ENCODE peak calls at places on chromosome 19, in five cellular contexts. D is lower lobe of right lung, B is endodermal cell, I is lung, U is upper lobe of right lung. R is an unnamed sample. For H3K4me1, the result is how much of the 10 kb centered on the place peaks cover.

GRCh38 chr19:55103190-55103589 is 14.2 kb downstream of the PPP1R12C start:
- DNase-seq in D (no peak), I (no peak), U (no peak), B (no peak), R (no peak)

GRCh38 chr19:16661480-16662034 is 618 bp downstream of the TMEM38A start:
- DNase-seq in U (peak), I (peak), D (peak), B (peak), R (peak)

GRCh38 chr19:45976180-45976579 is 2.5 kb upstream of the NOVA2 start:
- DNase-seq in U (no peak), B (no peak), D (no peak), I (no peak), R (no peak)

GRCh38 chr19:4088975-4089374 is 22.3 kb upstream of the ZBTB7A start:
- DNase-seq in B (no peak), I (no peak), D (no peak), U (no peak), R (no peak)

GRCh38 chr19:41223431-41224234 is 4.6 kb downstream of the AXL start:
- DNase-seq in B (peak), I (no peak), D (no peak), U (no peak), R (peak)

GRCh38 chr19:29579308-29579910 is 26.7 kb upstream of the POP4 start:
- DNase-seq in D (no peak), I (no peak), U (no peak), B (no peak), R (no peak)

GRCh38 chr19:16457195-16457953 is 14.4 kb downstream of the EPS15L1 start:
- DNase-seq in I (no peak), B (peak), U (no peak), D (peak), R (no peak)

GRCh38 chr19:45973564-45974338 is at the start of gene NOVA2:
- DNase-seq in B (peak), I (peak), U (peak), D (peak), R (peak)

GRCh38 chr19:51253088-51253806 is 2.4 kb downstream of the SIGLECL1 start:
- DNase-seq in D (no peak), I (no peak), B (no peak), U (no peak), R (no peak)

GRCh38 chr19:57276430-57276829 is 3.9 kb upstream of the ZNF460 start:
- DNase-seq in B (no peak), D (no peak), U (no peak), I (no peak), R (no peak)

GRCh38 chr19:57280165-57280912 is at the start of gene ZNF460:
- DNase-seq in U (peak), I (peak), D (peak), B (peak), R (peak)

GRCh38 chr19:57282011-57282636 is 1.8 kb downstream of the ZNF460 start:
- DNase-seq in U (no peak), B (no peak), I (no peak), D (no peak), R (no peak)

GRCh38 chr19:57280913-57281425 is 684 bp downstream of the ZNF460 start:
- DNase-seq in I (no peak), B (no peak), U (no peak), D (no peak), R (no peak)

DNA sequence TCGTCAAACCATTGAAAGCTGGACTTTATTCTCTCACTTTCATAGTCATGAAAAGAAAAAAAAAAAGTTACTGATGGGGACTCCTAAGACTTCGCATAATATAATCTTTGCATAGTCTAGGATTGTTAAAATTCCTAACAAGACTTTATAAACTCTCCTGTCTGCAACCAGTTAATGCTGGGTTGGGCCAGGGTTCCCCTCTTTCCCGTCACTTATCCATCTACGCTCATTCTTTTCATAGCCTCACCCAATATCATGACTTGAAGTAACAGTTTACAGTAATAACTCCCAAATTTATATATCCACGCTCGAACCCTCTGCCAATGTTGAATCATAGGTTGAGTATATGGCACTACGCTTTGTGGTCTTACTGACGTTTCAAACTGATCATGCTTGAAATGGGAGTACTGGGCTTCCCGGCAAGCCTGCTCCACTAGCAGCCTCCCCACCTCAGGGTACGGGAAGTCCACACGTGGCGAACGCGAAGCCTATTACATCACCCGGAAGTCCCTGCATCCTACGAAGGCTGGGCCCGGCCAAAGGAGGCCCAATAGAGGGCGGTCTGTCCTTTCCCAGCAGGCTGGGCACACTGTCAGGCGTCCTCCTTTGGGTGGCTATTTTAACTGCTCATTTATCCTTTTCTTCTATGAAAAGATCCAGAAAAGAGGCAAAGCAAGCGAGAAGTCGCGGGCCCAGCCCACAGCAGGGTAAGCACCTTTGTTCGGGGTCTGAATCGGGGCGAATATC is 694 bp upstream of the ZNF460 start:
- DNase-seq in B (peak), I (peak), D (peak), U (peak), R (peak)
- TF ChIP-seq CTCF in B (peak), I (no peak), D (peak), U (peak), R (peak)

DNA sequence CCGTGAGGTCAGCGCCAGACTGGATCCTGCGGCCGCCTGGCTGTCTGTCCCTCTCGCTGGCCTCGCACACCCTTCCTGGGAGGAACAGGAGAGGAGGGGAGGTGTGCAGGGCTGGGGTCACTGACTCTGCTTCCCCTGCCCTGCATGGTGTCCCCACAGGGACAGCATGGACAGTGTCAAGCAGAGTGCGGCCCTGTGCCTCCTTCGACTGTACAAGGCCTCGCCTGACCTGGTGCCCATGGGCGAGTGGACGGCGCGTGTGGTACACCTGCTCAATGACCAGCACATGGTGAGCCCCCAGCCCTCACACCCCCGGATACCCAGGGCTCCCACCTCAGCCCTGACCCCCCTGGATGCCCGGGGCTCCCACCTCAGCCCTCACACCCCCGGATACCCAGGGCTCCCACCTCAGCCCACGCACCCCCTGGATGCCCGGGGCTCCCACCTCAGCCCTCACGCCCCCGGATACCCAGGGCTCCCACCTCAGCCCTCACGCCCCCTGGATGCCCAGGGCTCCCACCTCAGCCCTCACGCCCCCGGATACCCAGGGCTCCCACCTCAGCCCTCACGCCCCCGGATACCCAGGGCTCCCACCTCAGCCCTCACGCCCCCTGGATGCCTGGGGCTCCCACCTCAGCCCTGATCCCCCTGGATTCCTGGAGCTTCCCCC is 21.2 kb downstream of the FUZ start:
- DNase-seq in I (no peak), U (no peak), B (no peak), D (no peak), R (no peak)
- H3K4me1 ChIP-seq in I (under half), U (under half), B (under half), D (under half), R (under half)

GRCh38 chr19:10339977-10340376 is 553 bp upstream of the ICAM3 start:
- DNase-seq in I (no peak), B (no peak), U (no peak), D (no peak), R (no peak)

GRCh38 chr19:10338940-10339339 is 484 bp downstream of the ICAM3 start:
- DNase-seq in I (no peak), B (no peak), D (no peak), U (no peak), R (no peak)

GRCh38 chr19:10343495-10343894 is 4.1 kb upstream of the ICAM3 start:
- DNase-seq in I (no peak), D (no peak), B (no peak), U (no peak), R (no peak)

GRCh38 chr19:10335149-10336053 is 2.1 kb upstream of the RAVER1 start:
- DNase-seq in D (no peak), I (no peak), U (no peak), B (peak), R (no peak)

DNA sequence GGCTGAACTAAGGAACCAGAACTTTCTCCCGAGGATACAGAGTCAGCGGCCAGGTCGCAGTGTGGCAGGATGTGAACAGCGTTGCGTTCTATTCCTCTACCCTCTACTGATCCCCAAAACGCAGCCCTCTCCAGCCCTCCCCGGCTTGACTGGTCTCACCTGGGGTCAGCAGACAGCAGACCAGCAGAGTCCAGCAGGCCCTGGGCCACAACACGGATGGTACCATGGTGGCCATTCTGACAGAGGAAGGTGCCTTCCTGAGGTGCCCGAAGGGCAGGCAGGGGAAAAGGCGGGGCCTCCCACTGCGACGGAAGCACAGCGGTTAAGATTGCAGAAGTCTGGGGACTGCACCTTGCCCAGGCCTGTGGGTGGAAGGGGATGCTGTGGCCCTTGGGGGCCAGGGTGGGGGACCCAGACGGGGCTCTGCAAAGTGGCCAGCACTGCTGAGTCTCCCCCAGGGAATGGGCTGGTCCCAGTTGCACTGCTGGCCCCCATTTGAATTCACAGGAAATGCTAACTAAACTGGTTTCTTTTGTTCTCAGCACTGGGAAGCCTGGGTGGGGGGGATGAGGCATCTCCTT is at the start of gene ICAM3:
- DNase-seq in I (peak), B (peak), U (no peak), D (peak), R (no peak)
- H3K4me3 ChIP-seq in I (no peak), B (no peak), U (peak), D (peak), R (no peak)

GRCh38 chr19:19032420-19033175 is 719 bp downstream of the SUGP2 start:
- DNase-seq in I (peak), B (peak), D (peak), U (peak), R (peak)

GRCh38 chr19:19033176-19033425 is 216 bp downstream of the SUGP2 start:
- DNase-seq in U (no peak), B (no peak), I (no peak), D (no peak), R (no peak)

GRCh38 chr19:19034204-19034624 is 811 bp downstream of the ARMC6 start:
- DNase-seq in D (peak), I (peak), B (peak), U (peak), R (no peak)

GRCh38 chr19:19028526-19028925 is 4.8 kb downstream of the SUGP2 start:
- DNase-seq in D (no peak), B (no peak), U (no peak), I (no peak), R (no peak)

DNA sequence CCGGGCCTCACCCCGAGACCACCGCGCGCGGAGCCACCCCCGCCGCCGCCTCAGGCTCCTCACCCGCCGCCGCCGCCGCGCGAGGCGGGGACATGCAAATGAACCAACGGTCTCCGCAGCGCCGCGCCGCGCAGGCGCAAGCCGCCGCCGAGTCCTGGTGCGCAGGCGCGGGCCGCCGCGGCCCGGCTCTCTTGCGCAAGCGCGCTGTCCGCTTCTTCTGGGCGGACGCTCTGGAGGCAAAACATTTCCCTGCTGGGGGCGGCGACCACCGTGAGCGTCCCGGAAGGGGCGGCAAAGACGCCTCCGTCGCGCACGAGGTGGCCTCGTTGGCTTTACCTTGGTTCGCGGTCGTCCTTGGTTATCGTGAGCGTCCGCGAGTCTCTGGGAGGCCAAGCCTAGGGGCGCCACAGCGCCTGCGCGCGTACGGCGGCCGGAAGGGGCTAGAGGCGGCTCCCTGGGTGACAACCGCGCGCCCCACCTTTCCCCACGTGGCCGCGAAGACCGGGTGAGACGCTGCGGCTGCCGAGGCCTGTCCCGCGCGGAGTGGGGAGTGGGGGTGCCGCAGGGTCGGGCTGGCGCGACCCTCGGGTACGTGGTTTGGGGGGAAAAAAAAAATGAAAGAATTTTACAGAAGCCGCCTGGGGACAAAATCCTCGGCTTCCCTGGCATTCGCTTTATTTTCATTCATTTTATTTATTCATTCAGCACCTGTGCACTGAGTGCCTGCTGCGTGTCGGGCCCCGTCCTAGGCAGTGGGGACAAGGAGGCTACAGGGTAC is at the start of the genes ARMC6 and SUGP2:
- DNase-seq in U (peak), B (peak), D (peak), I (peak), R (peak)
- TF ChIP-seq CTCF in U (peak), B (no peak), D (peak), I (no peak), R (peak)

GRCh38 chr19:49553451-49554271 is 25.9 kb downstream of the RCN3 start:
- DNase-seq in I (no peak), U (no peak), D (no peak), B (no peak), R (no peak)

GRCh38 chr19:49555600-49556411 is 24.6 kb downstream of the NOSIP start:
- DNase-seq in I (peak), B (peak), U (peak), D (peak), R (no peak)

GRCh38 chr19:49552749-49553148 is 24.9 kb downstream of the RCN3 start:
- DNase-seq in U (no peak), B (no peak), D (no peak), I (no peak), R (no peak)

GRCh38 chr19:49556412-49557398 is 23.7 kb downstream of the NOSIP start:
- DNase-seq in D (no peak), I (no peak), U (no peak), B (peak), R (no peak)

DNA sequence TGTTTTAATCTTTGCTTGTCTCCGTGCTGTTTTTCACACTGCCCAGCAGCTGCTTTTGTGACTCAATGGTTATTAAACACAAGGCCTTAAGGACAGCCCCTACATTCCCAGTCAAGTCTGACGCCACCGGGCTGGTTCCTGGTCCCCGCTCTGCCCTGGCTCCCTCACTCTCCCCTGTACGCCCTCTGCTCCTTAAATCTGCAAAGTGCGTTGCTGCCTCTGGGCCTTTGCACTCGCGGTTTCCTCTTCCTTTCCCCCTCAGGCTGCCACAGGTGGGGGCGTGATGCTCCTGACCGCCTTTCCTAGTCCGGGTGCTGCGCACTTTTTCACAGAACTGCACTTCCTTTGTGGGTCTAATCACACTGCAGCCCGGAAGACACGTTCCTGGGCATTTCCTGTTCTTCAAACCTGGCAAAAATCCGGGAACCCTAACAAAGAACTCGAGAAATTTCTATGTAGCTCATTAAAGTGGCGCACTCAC is 25.6 kb downstream of the NOSIP start:
- DNase-seq in B (no peak), I (no peak), D (no peak), U (no peak), R (no peak)
- H3K4me1 ChIP-seq in B (under half), I (under half), D (under half), U (under half), R (under half)

GRCh38 chr19:9498183-9498902 is at the start of gene ZNF560:
- DNase-seq in I (no peak), B (peak), D (no peak), U (no peak), R (no peak)
- H3K4me3 ChIP-seq in I (no peak), B (peak), D (no peak), U (no peak), R (no peak)

GRCh38 chr19:5113633-5114586 is 145.0 kb downstream of the KDM4B start:
- DNase-seq in I (no peak), B (no peak), U (no peak), D (no peak), R (no peak)

GRCh38 chr19:5114713-5115112 is 145.8 kb downstream of the KDM4B start:
- DNase-seq in U (no peak), D (no peak), I (no peak), B (no peak), R (no peak)

GRCh38 chr19:5115771-5116202 is 146.9 kb downstream of the KDM4B start:
- DNase-seq in I (no peak), D (no peak), U (no peak), B (no peak), R (no peak)

GRCh38 chr19:5116292-5116691 is 147.4 kb downstream of the KDM4B start:
- DNase-seq in U (no peak), B (no peak), D (no peak), I (no peak), R (no peak)

GRCh38 chr19:5115351-5115750 is 146.4 kb downstream of the KDM4B start:
- DNase-seq in B (no peak), D (no peak), U (no peak), I (no peak), R (no peak)
- TF ChIP-seq CTCF in B (no peak), D (no peak), U (no peak), I (no peak), R (no peak)

GRCh38 chr19:49340865-49341718 is 5.9 kb downstream of the CD37 start:
- DNase-seq in B (peak), U (peak), I (no peak), D (peak), R (no peak)
- H3K4me1 ChIP-seq in B (under half), U (under half), I (under half), D (under half), R (under half)

GRCh38 chr19:57192993-57193392 is 1.7 kb downstream of the ZNF264 start:
- DNase-seq in U (no peak), B (no peak), I (no peak), D (no peak), R (no peak)
- H3K4me3 ChIP-seq in U (peak), B (peak), I (peak), D (peak), R (peak)

DNA sequence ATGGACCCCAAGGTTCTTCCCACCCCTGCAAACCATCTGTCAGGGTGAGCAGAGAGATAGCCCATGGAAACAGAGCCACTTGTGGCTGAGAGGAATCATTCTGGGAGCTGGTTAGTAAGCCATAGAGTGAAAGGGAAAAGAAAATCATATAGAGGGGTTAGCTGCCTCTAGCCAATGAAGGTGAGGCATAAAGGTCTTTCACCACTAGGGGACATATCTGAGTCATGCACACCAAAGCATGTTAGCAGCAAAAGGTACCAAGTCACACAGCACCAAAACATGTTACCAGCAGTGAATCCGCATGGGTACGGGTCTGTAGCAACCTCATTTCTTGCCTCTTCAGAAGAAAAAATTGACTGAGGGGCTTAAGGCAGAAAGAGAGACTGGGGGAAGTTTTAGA is 76.7 kb upstream of the ZNF43 start:
- DNase-seq in U (no peak), B (no peak), I (no peak), D (no peak), R (no peak)
- TF ChIP-seq CTCF in U (no peak), B (peak), I (no peak), D (no peak), R (no peak)

R was measured in ascending aorta.